ENCODE peak calls at places on chromosomes 1 and 21, in five cellular contexts. D is SW480, C is NCI-H2029, X is GM23338, J is IMR-90. Q is an unnamed sample.
A peak's percentile ranks its signal among the peaks of the same experiment; 100 is the strongest.

GRCh38 chr1:91124290-91124975 is 102.6 kb upstream of the ZNF644 start:
- DNase-seq in J (no peak), C (no peak), X (no peak), D (no peak), Q (no peak)

GRCh38 chr21:15164678-15165303 is 100.0 kb upstream of the NRIP1 start:
- DNase-seq in D (no peak), C (no peak), X (no peak), J (no peak), Q (peak; percentile 3)

GRCh38 chr1:98077691-98078090 is 156.9 kb upstream of the DPYD start:
- DNase-seq in C (no peak), X (no peak), J (peak; percentile 70), D (no peak), Q (no peak)

GRCh38 chr1:54546651-54547348 is 1.2 kb upstream of the ACOT11 start:
- DNase-seq in D (no peak), J (no peak), C (no peak), X (no peak), Q (no peak)

GRCh38 chr1:233343262-233343661 is 15.7 kb downstream of the MAP3K21 start:
- DNase-seq in D (no peak), C (no peak), J (no peak), X (no peak), Q (no peak)

GRCh38 chr1:94013331-94013925 is 104.2 kb upstream of the GCLM start:
- DNase-seq in J (no peak), C (no peak), D (no peak), X (no peak), Q (peak; percentile 57)

GRCh38 chr1:21955474-21956281 is 18.6 kb upstream of the HSPG2 start:
- DNase-seq in D (no peak), J (no peak), C (no peak), X (peak; percentile 37), Q (no peak)

GRCh38 chr1:224406216-224406615 is 28.4 kb downstream of the WDR26 start:
- DNase-seq in C (no peak), X (no peak), J (no peak), D (no peak), Q (no peak)

GRCh38 chr1:84884671-84885389 is 8.2 kb downstream of the LPAR3 start:
- DNase-seq in X (no peak), J (no peak), C (no peak), D (no peak), Q (peak; percentile 7)

GRCh38 chr1:74463301-74463988 is 49.0 kb downstream of the LRRC53 start:
- DNase-seq in J (peak; percentile 65), X (no peak), C (no peak), D (no peak), Q (peak; percentile 3)

GRCh38 chr1:109531826-109532364 is 7.8 kb upstream of the GPR61 start:
- DNase-seq in J (no peak), X (no peak), C (no peak), D (no peak), Q (no peak)

GRCh38 chr21:14752006-14752909 is 206.1 kb upstream of the SAMSN1 start:
- DNase-seq in X (no peak), D (no peak), C (no peak), J (no peak), Q (no peak)

Q was measured in fibroblast of villous mesenchyme.